ENCODE peak calls at places on chromosome X, in seven cellular contexts. Y is tibial artery, M is A549, N is uterus, V is breast epithelium, R is endodermal cell, B is aorta. U is an unnamed sample. For H3K4me1, the result is how much of the 10 kb centered on the place peaks cover.

GRCh38 chrX:2449135-2449886 is 51.5 kb downstream of the DHRSX start:
- DNase-seq in Y (no peak), M (no peak), N (no peak), V (no peak), R (no peak), B (no peak), U (no peak)

GRCh38 chrX:100975212-100975611 is 5.7 kb downstream of the ARL13A start:
- DNase-seq in Y (no peak), M (no peak), N (no peak), V (no peak), R (no peak), B (no peak), U (no peak)

GRCh38 chrX:24732705-24733104 is 39.0 kb downstream of the POLA1 start:
- DNase-seq in Y (no peak), M (no peak), N (no peak), V (no peak), R (no peak), B (no peak), U (no peak)

GRCh38 chrX:17030580-17031285 is 84.3 kb downstream of the REPS2 start:
- DNase-seq in Y (no peak), M (no peak), N (no peak), V (no peak), R (no peak), B (no peak), U (no peak)

GRCh38 chrX:17380221-17380620 is 5.2 kb downstream of the NHS start:
- DNase-seq in Y (no peak), M (no peak), N (no peak), V (no peak), R (no peak), B (no peak), U (no peak)

GRCh38 chrX:42176790-42177189 is 253.4 kb upstream of the CASK start:
- DNase-seq in Y (no peak), M (no peak), N (no peak), V (no peak), R (peak), B (no peak), U (no peak)

GRCh38 chrX:31871989-31872388 is 800.1 kb upstream of the FTHL17 start:
- DNase-seq in Y (no peak), M (no peak), N (peak), V (no peak), R (no peak), B (no peak), U (no peak)

GRCh38 chrX:116198810-116199209 is 28.3 kb downstream of the AGTR2 start:
- DNase-seq in Y (no peak), M (no peak), N (no peak), V (no peak), R (peak), B (no peak), U (no peak)

GRCh38 chrX:81259714-81260395 is 58.0 kb downstream of the SH3BGRL start:
- DNase-seq in Y (no peak), M (no peak), N (no peak), V (no peak), R (no peak), B (no peak), U (no peak)

GRCh38 chrX:75158054-75158453 is 2.0 kb upstream of the ABCB7 start:
- DNase-seq in Y (no peak), M (no peak), N (no peak), V (no peak), R (no peak), B (no peak), U (no peak)

GRCh38 chrX:130173190-130173895 is 1.6 kb downstream of the RAB33A start:
- DNase-seq in Y (peak), M (no peak), N (peak), V (no peak), R (no peak), B (no peak), U (no peak)

GRCh38 chrX:148417934-148418333 is 82.5 kb upstream of the AFF2 start:
- DNase-seq in Y (no peak), M (no peak), N (no peak), V (no peak), R (no peak), B (no peak), U (no peak)

GRCh38 chrX:41051303-41051702 is 33.9 kb upstream of the USP9X start:
- DNase-seq in Y (no peak), M (no peak), N (no peak), V (no peak), R (no peak), B (no peak), U (no peak)

GRCh38 chrX:94058728-94059382 is 384.8 kb downstream of the FAM133A start:
- DNase-seq in Y (no peak), M (no peak), N (no peak), V (no peak), R (peak), B (no peak), U (no peak)

GRCh38 chrX:16853537-16853936 is 16.6 kb downstream of the RBBP7 start:
- DNase-seq in Y (no peak), M (no peak), N (no peak), V (no peak), R (no peak), B (no peak), U (no peak)

GRCh38 chrX:11267311-11267910 is 25.8 kb upstream of the AMELX start:
- DNase-seq in Y (no peak), M (no peak), N (no peak), V (no peak), R (no peak), B (no peak), U (no peak)

GRCh38 chrX:46637937-46638336 is 64.4 kb downstream of the CHST7 start:
- DNase-seq in Y (no peak), M (peak), N (no peak), V (no peak), R (no peak), B (no peak), U (no peak)

GRCh38 chrX:50697691-50698090 is 116.3 kb downstream of the SHROOM4 start:
- DNase-seq in Y (no peak), M (no peak), N (no peak), V (no peak), R (no peak), B (no peak), U (no peak)

GRCh38 chrX:17414839-17415238 is 39.8 kb downstream of the NHS start:
- DNase-seq in Y (peak), M (no peak), N (no peak), V (no peak), R (peak), B (peak), U (no peak)

GRCh38 chrX:2401201-2401589 is 99.6 kb downstream of the DHRSX start:
- DNase-seq in Y (no peak), M (no peak), N (no peak), V (peak), R (no peak), B (no peak), U (no peak)

GRCh38 chrX:141673946-141674345 is 24.6 kb downstream of the SPANXD start:
- DNase-seq in Y (no peak), M (no peak), N (no peak), V (no peak), R (no peak), B (no peak), U (no peak)

GRCh38 chrX:83501003-83501402 is 7.1 kb upstream of the POU3F4 start:
- DNase-seq in Y (no peak), M (no peak), N (no peak), V (no peak), R (peak), B (no peak), U (no peak)

GRCh38 chrX:139388234-139388633 is 142.3 kb upstream of the F9 start:
- DNase-seq in Y (no peak), M (no peak), N (no peak), V (no peak), R (no peak), B (no peak), U (no peak)

GRCh38 chrX:73127700-73128241 is 48.5 kb upstream of the PABPC1L2A start:
- DNase-seq in Y (no peak), M (no peak), N (peak), V (no peak), R (peak), B (peak), U (no peak)

GRCh38 chrX:1545776-1546408 is 8.9 kb upstream of the P2RY8 start:
- DNase-seq in Y (no peak), M (no peak), N (no peak), V (no peak), R (no peak), B (no peak), U (no peak)

GRCh38 chrX:45794323-45794994 is 593.8 kb upstream of the DIPK2B start:
- DNase-seq in Y (no peak), M (no peak), N (no peak), V (no peak), R (no peak), B (no peak), U (no peak)

GRCh38 chrX:3962511-3963350 is 249.3 kb upstream of the PRKX start:
- DNase-seq in Y (no peak), M (no peak), N (no peak), V (no peak), R (peak), B (no peak), U (no peak)

GRCh38 chrX:19190902-19191301 is 68.6 kb upstream of the ADGRG2 start:
- DNase-seq in Y (no peak), M (no peak), N (no peak), V (no peak), R (no peak), B (no peak), U (no peak)

GRCh38 chrX:12999422-12999821 is 24.5 kb downstream of the TMSB4X start:
- DNase-seq in Y (no peak), M (no peak), N (no peak), V (no peak), R (no peak), B (no peak), U (no peak)

GRCh38 chrX:23783569-23784486 is 855 bp downstream of the SAT1 start:
- DNase-seq in Y (no peak), M (no peak), N (no peak), V (no peak), R (peak), B (no peak), U (no peak)

GRCh38 chrX:41705680-41706374 is 17.1 kb downstream of the GPR34 start:
- DNase-seq in Y (no peak), M (no peak), N (no peak), V (no peak), R (no peak), B (no peak), U (no peak)

GRCh38 chrX:110086916-110087484 is 84.1 kb downstream of the TMEM164 start:
- DNase-seq in Y (no peak), M (peak), N (no peak), V (no peak), R (no peak), B (no peak), U (no peak)

GRCh38 chrX:17882680-17883079 is 21.6 kb upstream of the RAI2 start:
- DNase-seq in Y (no peak), M (no peak), N (no peak), V (no peak), R (no peak), B (no peak), U (no peak)

GRCh38 chrX:105480646-105481310 is 260.3 kb upstream of the TEX13A start:
- DNase-seq in Y (no peak), M (no peak), N (no peak), V (no peak), R (no peak), B (no peak), U (no peak)

GRCh38 chrX:48477960-48478755 is 2.2 kb downstream of the FTSJ1 start:
- DNase-seq in Y (no peak), M (no peak), N (no peak), V (no peak), R (no peak), B (no peak), U (no peak)
- H3K4me3 ChIP-seq in Y (no peak), M (no peak), N (no peak), V (no peak), R (peak), B (no peak), U (no peak)

GRCh38 chrX:154541896-154542722 is 4.5 kb downstream of the G6PD start:
- DNase-seq in Y (peak), M (peak), N (peak), V (peak), R (no peak), B (peak), U (peak)
- H3K27ac ChIP-seq in Y (peak), M (peak), N (peak), V (peak), R (no peak), B (no peak), U (peak)

GRCh38 chrX:37685452-37686347 is at the start of gene XK:
- DNase-seq in Y (peak), M (peak), N (peak), V (no peak), R (peak), B (peak), U (no peak)
- H3K4me1 ChIP-seq in Y (under half), M (under half), N (under half), V (under half), R (under half), B (under half), U (under half)

DNA sequence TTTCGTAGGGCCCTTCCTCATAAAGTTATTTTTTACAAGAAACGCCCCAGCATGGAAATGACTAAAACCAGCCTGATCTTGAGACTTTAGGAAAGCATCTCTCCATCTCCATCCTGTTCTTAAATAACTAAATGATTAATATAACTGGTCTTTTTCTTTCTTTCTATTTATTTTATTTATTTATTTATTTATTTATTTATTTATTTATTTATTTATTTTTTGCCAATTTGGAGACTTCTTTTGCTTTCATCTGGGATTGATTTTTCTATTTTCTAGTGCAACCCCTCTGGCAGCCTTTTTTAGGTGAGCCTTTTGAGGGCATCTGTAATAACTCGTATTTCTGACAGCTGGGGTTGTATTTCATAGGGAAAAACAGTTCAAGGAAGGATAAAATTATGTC is 1.2 kb upstream of the KLHL34 start:
- DNase-seq in Y (no peak), M (no peak), N (no peak), V (no peak), R (no peak), B (no peak), U (no peak)
- H3K4me3 ChIP-seq in Y (no peak), M (no peak), N (no peak), V (no peak), R (no peak), B (no peak), U (no peak)

GRCh38 chrX:86023806-86024205 is 23.6 kb downstream of the CHM start:
- DNase-seq in Y (no peak), M (no peak), N (no peak), V (no peak), R (no peak), B (no peak), U (no peak)
- H3K27ac ChIP-seq in Y (no peak), M (no peak), N (no peak), V (no peak), R (no peak), B (no peak), U (no peak)

DNA sequence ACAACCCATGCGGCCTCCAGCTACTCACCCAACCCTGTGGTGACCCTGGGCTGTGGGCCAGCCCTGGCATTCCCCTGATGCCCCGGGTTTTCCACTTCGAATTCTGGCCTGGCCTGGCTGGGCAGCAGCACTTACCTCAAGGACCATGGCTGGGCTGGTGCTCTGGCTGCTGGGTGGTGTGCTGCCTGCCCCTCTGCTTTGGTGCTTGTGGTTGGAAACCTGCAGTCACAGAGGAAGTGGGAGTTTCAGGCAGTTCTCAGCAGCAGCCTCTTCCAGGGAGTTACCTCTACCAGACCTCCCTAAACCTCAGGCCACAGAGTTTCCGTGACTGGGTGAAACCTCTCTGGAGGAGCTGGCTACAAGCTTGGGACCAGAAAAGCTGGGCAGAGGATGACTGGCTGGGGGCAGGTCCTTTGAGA is at the start of gene CXCR3:
- DNase-seq in Y (no peak), M (no peak), N (no peak), V (no peak), R (no peak), B (no peak), U (no peak)
- H3K4me1 ChIP-seq in Y (under half), M (under half), N (under half), V (under half), R (under half), B (under half), U (half or more)

GRCh38 chrX:65034292-65034640 is 58.0 kb upstream of the ZC4H2 start:
- DNase-seq in Y (no peak), M (no peak), N (no peak), V (no peak), R (no peak), B (no peak), U (no peak)

GRCh38 chrX:65035451-65035779 is 59.2 kb upstream of the ZC4H2 start:
- DNase-seq in Y (peak), M (no peak), N (peak), V (no peak), R (peak), B (no peak), U (no peak)

DNA sequence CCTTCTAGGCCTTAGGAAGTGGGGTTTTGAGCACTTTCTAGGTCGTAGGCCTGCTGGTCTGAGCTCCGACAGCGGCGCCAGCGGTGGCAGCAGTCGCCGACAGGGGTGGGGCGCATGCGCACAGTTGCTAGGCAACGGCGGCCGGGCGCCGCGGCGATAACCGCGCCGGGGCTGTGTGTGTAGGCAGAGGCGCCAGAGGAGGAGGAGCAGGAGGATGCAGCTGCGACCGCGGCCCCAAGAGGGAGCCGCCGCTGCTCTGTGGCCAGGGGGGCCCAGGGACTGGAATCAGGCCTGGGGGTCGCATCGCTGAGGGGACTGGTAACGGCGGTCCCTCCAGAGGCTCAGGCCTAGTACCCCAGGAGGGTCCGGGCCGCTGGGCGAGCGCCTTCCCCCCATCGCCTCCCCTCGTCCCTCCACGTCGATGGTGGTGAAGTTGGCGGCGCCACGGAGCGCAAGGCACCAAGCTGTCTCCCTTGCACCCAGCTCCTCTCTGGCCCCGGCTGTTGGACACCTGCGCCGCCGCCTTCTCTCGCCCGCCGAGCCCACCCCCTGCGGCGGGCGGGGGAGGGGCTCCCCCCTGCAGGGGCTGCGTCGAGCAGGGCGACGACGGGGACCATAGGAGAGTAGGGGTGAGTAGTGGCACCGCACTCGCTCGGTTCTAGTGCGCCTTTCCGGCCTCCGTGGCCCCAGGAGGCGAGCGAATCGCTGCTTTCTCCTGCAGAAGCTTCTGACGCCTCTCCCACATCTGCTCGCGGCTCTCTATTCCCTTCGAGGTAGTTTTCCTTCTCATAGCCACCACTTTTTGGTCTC is 58.6 kb upstream of the ZC4H2 start:
- DNase-seq in Y (peak), M (peak), N (peak), V (peak), R (peak), B (peak), U (peak)
- H3K4me3 ChIP-seq in Y (peak), M (peak), N (peak), V (peak), R (peak), B (peak), U (peak)